ENCODE peak calls at places on chromosomes 5 and 9, in seven cellular contexts. One of them, this sample, is unnamed.

GRCh38 chr5:16671208-16671607 is 54.4 kb upstream of the RETREG1 start:
- DNase-seq in activated CD4-positive, alpha-beta T cell treated with anti-CD3 and anti-CD28 coated beads, Interleukin-2, amount 10 ng/mL, durations not matched to agents 7 days and 5 days: no peak
- DNase-seq in fibroblast of lung: no peak
- DNase-seq in NCI-H2081: no peak
- DNase-seq in GM23248: no peak
- DNase-seq in HT-29: no peak
- DNase-seq in NCI-H1694: no peak
- DNase-seq in this sample: no peak

GRCh38 chr9:76516871-76517270 is 57.9 kb downstream of the GCNT1 start:
- DNase-seq in fibroblast of lung: no peak
- DNase-seq in NCI-H1694: no peak
- DNase-seq in activated CD4-positive, alpha-beta T cell treated with anti-CD3 and anti-CD28 coated beads, Interleukin-2, amount 10 ng/mL, durations not matched to agents 7 days and 5 days: no peak
- DNase-seq in NCI-H2081: no peak
- DNase-seq in HT-29: no peak
- DNase-seq in GM23248: no peak
- DNase-seq in this sample: no peak

GRCh38 chr5:111653408-111653807 is 103.6 kb downstream of the NREP start:
- DNase-seq in NCI-H2081: no peak
- DNase-seq in NCI-H1694: no peak
- DNase-seq in fibroblast of lung: no peak
- DNase-seq in activated CD4-positive, alpha-beta T cell treated with anti-CD3 and anti-CD28 coated beads, Interleukin-2, amount 10 ng/mL, durations not matched to agents 7 days and 5 days: no peak
- DNase-seq in HT-29: no peak
- DNase-seq in GM23248: no peak
- DNase-seq in this sample: no peak

GRCh38 chr5:124876983-124877382 is 130.5 kb upstream of the ZNF608 start:
- DNase-seq in HT-29: no peak
- DNase-seq in activated CD4-positive, alpha-beta T cell treated with anti-CD3 and anti-CD28 coated beads, Interleukin-2, amount 10 ng/mL, durations not matched to agents 7 days and 5 days: no peak
- DNase-seq in NCI-H2081: no peak
- DNase-seq in GM23248: no peak
- DNase-seq in NCI-H1694: no peak
- DNase-seq in fibroblast of lung: no peak
- DNase-seq in this sample: no peak

GRCh38 chr5:100644206-100644605 is 109.0 kb downstream of the FAM174A start:
- DNase-seq in GM23248: peak
- DNase-seq in HT-29: no peak
- DNase-seq in activated CD4-positive, alpha-beta T cell treated with anti-CD3 and anti-CD28 coated beads, Interleukin-2, amount 10 ng/mL, durations not matched to agents 7 days and 5 days: no peak
- DNase-seq in NCI-H2081: no peak
- DNase-seq in fibroblast of lung: no peak
- DNase-seq in NCI-H1694: no peak
- DNase-seq in this sample: no peak

GRCh38 chr9:68472119-68472518 is 68.6 kb downstream of the TMEM252 start:
- DNase-seq in GM23248: no peak
- DNase-seq in NCI-H2081: no peak
- DNase-seq in HT-29: no peak
- DNase-seq in NCI-H1694: no peak
- DNase-seq in fibroblast of lung: no peak
- DNase-seq in activated CD4-positive, alpha-beta T cell treated with anti-CD3 and anti-CD28 coated beads, Interleukin-2, amount 10 ng/mL, durations not matched to agents 7 days and 5 days: no peak
- DNase-seq in this sample: no peak

GRCh38 chr9:134964271-134964670 is 46.6 kb upstream of the FCN1 start:
- DNase-seq in GM23248: no peak
- DNase-seq in activated CD4-positive, alpha-beta T cell treated with anti-CD3 and anti-CD28 coated beads, Interleukin-2, amount 10 ng/mL, durations not matched to agents 7 days and 5 days: no peak
- DNase-seq in NCI-H2081: no peak
- DNase-seq in HT-29: no peak
- DNase-seq in fibroblast of lung: no peak
- DNase-seq in NCI-H1694: no peak
- DNase-seq in this sample: no peak

GRCh38 chr5:127898551-127899213 is 184.9 kb upstream of the SLC12A2 start:
- DNase-seq in HT-29: no peak
- DNase-seq in NCI-H1694: no peak
- DNase-seq in fibroblast of lung: peak
- DNase-seq in activated CD4-positive, alpha-beta T cell treated with anti-CD3 and anti-CD28 coated beads, Interleukin-2, amount 10 ng/mL, durations not matched to agents 7 days and 5 days: no peak
- DNase-seq in GM23248: peak
- DNase-seq in NCI-H2081: no peak
- DNase-seq in this sample: no peak

GRCh38 chr5:78671609-78672008 is 23.0 kb upstream of the LHFPL2 start:
- DNase-seq in fibroblast of lung: peak
- DNase-seq in HT-29: peak
- DNase-seq in NCI-H2081: no peak
- DNase-seq in NCI-H1694: no peak
- DNase-seq in GM23248: no peak
- DNase-seq in activated CD4-positive, alpha-beta T cell treated with anti-CD3 and anti-CD28 coated beads, Interleukin-2, amount 10 ng/mL, durations not matched to agents 7 days and 5 days: no peak
- DNase-seq in this sample: no peak

GRCh38 chr5:95262933-95263660 is 21.8 kb downstream of the MCTP1 start:
- DNase-seq in HT-29: no peak
- DNase-seq in fibroblast of lung: no peak
- DNase-seq in NCI-H2081: no peak
- DNase-seq in activated CD4-positive, alpha-beta T cell treated with anti-CD3 and anti-CD28 coated beads, Interleukin-2, amount 10 ng/mL, durations not matched to agents 7 days and 5 days: no peak
- DNase-seq in GM23248: no peak
- DNase-seq in NCI-H1694: no peak
- DNase-seq in this sample: no peak

GRCh38 chr5:154520861-154521453 is 42.9 kb upstream of the HAND1 start:
- DNase-seq in activated CD4-positive, alpha-beta T cell treated with anti-CD3 and anti-CD28 coated beads, Interleukin-2, amount 10 ng/mL, durations not matched to agents 7 days and 5 days: peak
- DNase-seq in GM23248: peak
- DNase-seq in fibroblast of lung: peak
- DNase-seq in NCI-H2081: peak
- DNase-seq in HT-29: peak
- DNase-seq in NCI-H1694: no peak
- DNase-seq in this sample: peak

GRCh38 chr9:35350212-35350611 is 139.7 kb upstream of the RUSC2 start:
- DNase-seq in NCI-H2081: no peak
- DNase-seq in activated CD4-positive, alpha-beta T cell treated with anti-CD3 and anti-CD28 coated beads, Interleukin-2, amount 10 ng/mL, durations not matched to agents 7 days and 5 days: no peak
- DNase-seq in GM23248: peak
- DNase-seq in HT-29: no peak
- DNase-seq in NCI-H1694: no peak
- DNase-seq in fibroblast of lung: no peak
- DNase-seq in this sample: no peak

GRCh38 chr5:138469540-138470321 is 4.5 kb downstream of the EGR1 start:
- DNase-seq in GM23248: peak
- DNase-seq in NCI-H1694: no peak
- DNase-seq in fibroblast of lung: peak
- DNase-seq in HT-29: peak
- DNase-seq in activated CD4-positive, alpha-beta T cell treated with anti-CD3 and anti-CD28 coated beads, Interleukin-2, amount 10 ng/mL, durations not matched to agents 7 days and 5 days: no peak
- DNase-seq in NCI-H2081: no peak
- DNase-seq in this sample: no peak